ENCODE peak calls at places on chromosomes 3 and 15, in four cellular contexts. One of them, this sample, is unnamed.

GRCh38 chr15:31304736-31305365 is 21.8 kb upstream of the KLF13 start:
- DNase-seq in thoracic aorta: no peak
- DNase-seq in ovary: no peak
- DNase-seq in SK-N-SH: peak; percentile 81
- DNase-seq in this sample: no peak

GRCh38 chr3:171404376-171404982 is 55.7 kb downstream of the TNIK start:
- DNase-seq in ovary: no peak
- DNase-seq in SK-N-SH: no peak
- DNase-seq in thoracic aorta: no peak
- DNase-seq in this sample: no peak

GRCh38 chr3:73365756-73366397 is 258.9 kb downstream of the PDZRN3 start:
- DNase-seq in SK-N-SH: no peak
- DNase-seq in thoracic aorta: peak; percentile 29
- DNase-seq in ovary: peak; percentile 73
- DNase-seq in this sample: peak; percentile 72

GRCh38 chr3:111917300-111917699 is 58.2 kb downstream of the PHLDB2 start:
- DNase-seq in ovary: no peak
- DNase-seq in SK-N-SH: no peak
- DNase-seq in thoracic aorta: no peak
- DNase-seq in this sample: no peak

GRCh38 chr3:171315101-171315500 is 145.1 kb downstream of the TNIK start:
- DNase-seq in ovary: no peak
- DNase-seq in thoracic aorta: no peak
- DNase-seq in SK-N-SH: no peak
- DNase-seq in this sample: no peak

GRCh38 chr15:60814855-60815254 is 335.9 kb upstream of the ICE2 start:
- DNase-seq in ovary: no peak
- DNase-seq in SK-N-SH: no peak
- DNase-seq in thoracic aorta: no peak
- DNase-seq in this sample: no peak

GRCh38 chr3:59245879-59246501 is 196.2 kb upstream of the CFAP20DC start:
- DNase-seq in ovary: no peak
- DNase-seq in SK-N-SH: no peak
- DNase-seq in thoracic aorta: no peak
- DNase-seq in this sample: no peak

GRCh38 chr3:99211309-99211708 is 309.8 kb upstream of the DCBLD2 start:
- DNase-seq in SK-N-SH: no peak
- DNase-seq in thoracic aorta: no peak
- DNase-seq in ovary: no peak
- DNase-seq in this sample: no peak

GRCh38 chr3:167861649-167862048 is 126.1 kb downstream of the SERPINI1 start:
- DNase-seq in thoracic aorta: no peak
- DNase-seq in SK-N-SH: no peak
- DNase-seq in ovary: no peak
- DNase-seq in this sample: no peak

GRCh38 chr3:127734181-127734720 is 61.5 kb downstream of the ABTB1 start:
- DNase-seq in ovary: no peak
- DNase-seq in thoracic aorta: no peak
- DNase-seq in SK-N-SH: no peak
- DNase-seq in this sample: no peak

GRCh38 chr3:183233986-183234385 is 19.1 kb upstream of the B3GNT5 start:
- DNase-seq in ovary: no peak
- DNase-seq in thoracic aorta: no peak
- DNase-seq in SK-N-SH: no peak
- DNase-seq in this sample: no peak

GRCh38 chr15:40843885-40844542 is at the start of gene SPINT1:
- DNase-seq in SK-N-SH: peak; percentile 69
- DNase-seq in ovary: no peak
- DNase-seq in thoracic aorta: no peak
- DNase-seq in this sample: no peak

GRCh38 chr3:126937533-126938432 is 45.1 kb upstream of the PLXNA1 start:
- DNase-seq in thoracic aorta: no peak
- DNase-seq in SK-N-SH: peak; percentile 81
- DNase-seq in ovary: no peak
- DNase-seq in this sample: peak; percentile 34

GRCh38 chr15:66733976-66734375 is 31.9 kb downstream of the SMAD6 start:
- DNase-seq in ovary: no peak
- DNase-seq in thoracic aorta: no peak
- DNase-seq in SK-N-SH: no peak
- DNase-seq in this sample: no peak

GRCh38 chr15:62138124-62138523 is 27.0 kb downstream of the C2CD4B start:
- DNase-seq in ovary: no peak
- DNase-seq in thoracic aorta: no peak
- DNase-seq in SK-N-SH: no peak
- DNase-seq in this sample: no peak

GRCh38 chr3:71397046-71397445 is 186.5 kb downstream of the FOXP1 start:
- DNase-seq in ovary: no peak
- DNase-seq in thoracic aorta: no peak
- DNase-seq in SK-N-SH: peak; percentile 36
- DNase-seq in this sample: no peak

GRCh38 chr3:139204756-139205155 is 139.1 kb upstream of the MRPS22 start:
- DNase-seq in ovary: no peak
- DNase-seq in SK-N-SH: no peak
- DNase-seq in thoracic aorta: no peak
- DNase-seq in this sample: no peak

GRCh38 chr3:85387913-85388510 is 429.2 kb downstream of the CADM2 start:
- DNase-seq in ovary: no peak
- DNase-seq in SK-N-SH: no peak
- DNase-seq in thoracic aorta: no peak
- DNase-seq in this sample: no peak

GRCh38 chr3:101170047-101170771 is 150.2 kb downstream of the IMPG2 start:
- DNase-seq in SK-N-SH: no peak
- DNase-seq in ovary: no peak
- DNase-seq in thoracic aorta: no peak
- DNase-seq in this sample: no peak

GRCh38 chr15:81289910-81290309 is 34.0 kb downstream of the STARD5 start:
- DNase-seq in ovary: no peak
- DNase-seq in thoracic aorta: no peak
- DNase-seq in SK-N-SH: no peak
- DNase-seq in this sample: no peak

GRCh38 chr3:188947983-188948657 is 223.7 kb upstream of the TPRG1 start:
- DNase-seq in SK-N-SH: peak; percentile 85
- DNase-seq in ovary: peak; percentile 95
- DNase-seq in thoracic aorta: peak; percentile 93
- DNase-seq in this sample: peak; percentile 92

GRCh38 chr3:84077479-84077878 is 881.3 kb upstream of the CADM2 start:
- DNase-seq in ovary: no peak
- DNase-seq in thoracic aorta: no peak
- DNase-seq in SK-N-SH: peak; percentile 1
- DNase-seq in this sample: no peak

GRCh38 chr3:34015204-34016142 is 217.0 kb downstream of the PDCD6IP start:
- DNase-seq in thoracic aorta: no peak
- DNase-seq in SK-N-SH: no peak
- DNase-seq in ovary: no peak
- DNase-seq in this sample: no peak

GRCh38 chr3:32502089-32502943 is at the start of gene CMTM6:
- DNase-seq in SK-N-SH: peak; percentile 95
- DNase-seq in ovary: peak; percentile 84
- DNase-seq in thoracic aorta: peak; percentile 15
- DNase-seq in this sample: peak; percentile 86

GRCh38 chr3:139564290-139564861 is 24.8 kb upstream of the RBP1 start:
- DNase-seq in thoracic aorta: no peak
- DNase-seq in SK-N-SH: peak; percentile 56
- DNase-seq in ovary: peak; percentile 40
- DNase-seq in this sample: no peak

DNA sequence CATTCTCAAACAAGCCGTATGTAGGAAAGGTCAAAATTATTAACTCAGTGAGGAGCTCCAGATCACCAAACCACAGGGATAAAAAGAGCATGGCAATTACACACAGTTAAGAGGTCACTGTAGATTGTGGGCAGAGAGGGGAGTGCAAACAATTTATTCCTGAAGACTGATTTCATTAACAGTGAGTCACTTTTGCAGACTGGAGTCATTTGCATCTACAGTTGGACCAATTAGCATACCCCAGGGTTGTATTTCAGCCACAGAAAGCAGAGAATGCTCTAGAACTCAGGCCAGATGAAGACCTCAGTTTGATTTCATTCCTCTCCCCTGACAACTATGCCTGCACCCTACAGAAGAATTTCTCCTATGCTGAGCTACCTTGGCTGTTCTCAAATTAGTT is 40.1 kb downstream of the SETMAR start:
- DNase-seq in SK-N-SH: no peak
- DNase-seq in thoracic aorta: no peak
- DNase-seq in ovary: no peak
- DNase-seq in this sample: no peak
- H3K27ac ChIP-seq in SK-N-SH: peak overlapping the region; percentile 27
- H3K27ac ChIP-seq in thoracic aorta: no peak overlapping the region
- H3K27ac ChIP-seq in ovary: no peak overlapping the region
- H3K27ac ChIP-seq in this sample: no peak overlapping the region

GRCh38 chr15:90036806-90037509 is 35.8 kb downstream of the ZNF710 start:
- DNase-seq in ovary: no peak
- DNase-seq in thoracic aorta: no peak
- DNase-seq in SK-N-SH: no peak
- DNase-seq in this sample: no peak
- H3K4me1 ChIP-seq in ovary: peaks cover 22% of the 10 kb centered on the region
- H3K4me1 ChIP-seq in thoracic aorta: peaks cover 3% of the 10 kb centered on the region
- H3K4me1 ChIP-seq in SK-N-SH: peaks cover 18% of the 10 kb centered on the region
- H3K4me1 ChIP-seq in this sample: peaks cover 68% of the 10 kb centered on the region

GRCh38 chr3:46585799-46586693 is 19.9 kb upstream of the LRRC2 start:
- DNase-seq in ovary: no peak
- DNase-seq in SK-N-SH: no peak
- DNase-seq in thoracic aorta: no peak
- DNase-seq in this sample: no peak

GRCh38 chr3:46584598-46585467 is 18.7 kb upstream of the LRRC2 start:
- DNase-seq in ovary: no peak
- DNase-seq in thoracic aorta: no peak
- DNase-seq in SK-N-SH: no peak
- DNase-seq in this sample: no peak

GRCh38 chr3:46586738-46587246 is 20.7 kb upstream of the LRRC2 start:
- DNase-seq in ovary: no peak
- DNase-seq in thoracic aorta: no peak
- DNase-seq in SK-N-SH: no peak
- DNase-seq in this sample: no peak
- H3K9me3 ChIP-seq in ovary: no peaks in the 10 kb centered on the region
- H3K9me3 ChIP-seq in thoracic aorta: no peaks in the 10 kb centered on the region
- H3K9me3 ChIP-seq in SK-N-SH: no peaks in the 10 kb centered on the region
- H3K9me3 ChIP-seq in this sample: peaks cover 6% of the 10 kb centered on the region

GRCh38 chr15:88650556-88650955 is 11.7 kb downstream of the ISG20 start:
- DNase-seq in thoracic aorta: no peak
- DNase-seq in ovary: no peak
- DNase-seq in SK-N-SH: no peak
- DNase-seq in this sample: no peak
- H3K27ac ChIP-seq in thoracic aorta: no peak overlapping the region
- H3K27ac ChIP-seq in ovary: no peak overlapping the region
- H3K27ac ChIP-seq in SK-N-SH: no peak overlapping the region
- H3K27ac ChIP-seq in this sample: no peak overlapping the region

GRCh38 chr15:32952062-32952461 is 234.3 kb downstream of the GREM1 start:
- DNase-seq in thoracic aorta: no peak
- DNase-seq in SK-N-SH: no peak
- DNase-seq in ovary: no peak
- DNase-seq in this sample: no peak

GRCh38 chr15:32957219-32957618 is 237.3 kb downstream of the FMN1 start:
- DNase-seq in SK-N-SH: no peak
- DNase-seq in thoracic aorta: no peak
- DNase-seq in ovary: no peak
- DNase-seq in this sample: no peak

GRCh38 chr15:32952901-32953889 is 235.4 kb downstream of the GREM1 start:
- DNase-seq in ovary: no peak
- DNase-seq in thoracic aorta: no peak
- DNase-seq in SK-N-SH: no peak
- DNase-seq in this sample: no peak

GRCh38 chr15:32959077-32959476 is 235.4 kb downstream of the FMN1 start:
- DNase-seq in thoracic aorta: no peak
- DNase-seq in SK-N-SH: no peak
- DNase-seq in ovary: no peak
- DNase-seq in this sample: no peak

DNA sequence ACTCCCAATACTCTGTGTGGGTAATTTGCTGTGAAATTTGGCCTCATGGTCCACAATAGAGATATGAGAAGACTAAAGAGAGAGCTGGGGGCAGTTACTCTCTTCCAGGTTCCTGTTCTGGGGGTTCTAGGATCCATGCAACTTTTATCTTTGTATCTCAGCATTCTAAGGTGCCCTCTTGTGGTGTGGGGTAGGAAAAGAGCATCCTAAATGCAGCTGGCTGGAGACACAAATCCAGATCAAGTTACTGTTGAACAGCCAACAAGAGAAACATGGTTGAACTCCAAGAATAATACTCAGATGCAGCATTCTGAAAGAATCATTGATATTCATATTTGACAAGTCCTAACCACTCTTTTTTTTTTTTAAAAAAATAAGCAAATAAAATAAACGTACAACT is 238.2 kb downstream of the GREM1 start:
- DNase-seq in thoracic aorta: no peak
- DNase-seq in ovary: no peak
- DNase-seq in SK-N-SH: peak; percentile 40
- DNase-seq in this sample: no peak
- H3K4me1 ChIP-seq in thoracic aorta: no peaks in the 10 kb centered on the region
- H3K4me1 ChIP-seq in ovary: no peaks in the 10 kb centered on the region
- H3K4me1 ChIP-seq in SK-N-SH: peaks cover 15% of the 10 kb centered on the region
- H3K4me1 ChIP-seq in this sample: no peaks in the 10 kb centered on the region

GRCh38 chr3:44987318-44987717 is 11.3 kb downstream of the EXOSC7 start:
- DNase-seq in ovary: no peak
- DNase-seq in SK-N-SH: no peak
- DNase-seq in thoracic aorta: no peak
- DNase-seq in this sample: no peak
- H3K9me3 ChIP-seq in ovary: no peaks in the 10 kb centered on the region
- H3K9me3 ChIP-seq in SK-N-SH: no peaks in the 10 kb centered on the region
- H3K9me3 ChIP-seq in thoracic aorta: no peaks in the 10 kb centered on the region
- H3K9me3 ChIP-seq in this sample: no peaks in the 10 kb centered on the region

This sample was measured in left ventricle myocardium inferior.